ENCODE peak calls at places on chromosome 6, in five cellular contexts. P, N, E, M and I are unnamed samples.

GRCh38 chr6:5676701-5677100 is 330.0 kb downstream of the NRN1 start:
- DNase-seq in E (no peak), M (no peak), P (no peak), N (no peak), I (no peak)

GRCh38 chr6:159212026-159212425 is 42.8 kb downstream of the FNDC1 start:
- DNase-seq in N (no peak), E (no peak), P (no peak), M (no peak), I (no peak)

GRCh38 chr6:156379946-156380707 is 397.1 kb upstream of the ARID1B start:
- DNase-seq in N (no peak), M (peak), P (no peak), E (no peak), I (no peak)

GRCh38 chr6:4243237-4243636 is 107.9 kb upstream of the ECI2 start:
- DNase-seq in M (no peak), N (no peak), E (no peak), P (no peak), I (no peak)

GRCh38 chr6:131383421-131384411 is 189.3 kb upstream of the ARG1 start:
- DNase-seq in P (no peak), M (no peak), E (no peak), N (no peak), I (no peak)

GRCh38 chr6:7389162-7389450 is 436 bp downstream of the CAGE1 start:
- DNase-seq in P (peak), E (no peak), N (no peak), M (no peak), I (no peak)

GRCh38 chr6:122323361-122323760 is 76.1 kb upstream of the HSF2 start:
- DNase-seq in P (no peak), E (no peak), N (no peak), M (no peak), I (no peak)

GRCh38 chr6:150773969-150774368 is 91.5 kb upstream of the MTHFD1L start:
- DNase-seq in E (no peak), M (no peak), P (no peak), N (no peak), I (no peak)

GRCh38 chr6:163943647-163944395 is 529.3 kb downstream of the QKI start:
- DNase-seq in E (no peak), M (no peak), P (no peak), N (no peak), I (no peak)

GRCh38 chr6:42899871-42900270 is 16.0 kb upstream of the PTCRA start:
- DNase-seq in N (no peak), P (no peak), M (peak), E (no peak), I (no peak)

GRCh38 chr6:158026054-158026900 is 44.6 kb downstream of the SYNJ2 start:
- DNase-seq in E (peak), N (peak), M (no peak), P (peak), I (peak)

GRCh38 chr6:132708002-132708401 is 5.9 kb downstream of the VNN1 start:
- DNase-seq in P (no peak), E (no peak), N (no peak), M (no peak), I (no peak)

GRCh38 chr6:147782302-147782701 is 273.8 kb downstream of the SAMD5 start:
- DNase-seq in P (no peak), N (no peak), M (no peak), E (no peak), I (no peak)

GRCh38 chr6:113050010-113050893 is 703.1 kb downstream of the RFPL4B start:
- DNase-seq in P (no peak), E (no peak), N (no peak), M (no peak), I (peak)

GRCh38 chr6:3423439-3424184 is 33.2 kb downstream of the SLC22A23 start:
- DNase-seq in P (no peak), M (no peak), N (no peak), E (no peak), I (no peak)

GRCh38 chr6:14573267-14573666 is 455.7 kb downstream of the CD83 start:
- DNase-seq in N (no peak), M (no peak), P (no peak), E (no peak), I (no peak)

GRCh38 chr6:163841326-163841725 is 426.8 kb downstream of the QKI start:
- DNase-seq in M (no peak), N (no peak), P (no peak), E (no peak), I (no peak)

GRCh38 chr6:90464507-90464906 is 122.4 kb downstream of the MAP3K7 start:
- DNase-seq in M (no peak), N (no peak), E (no peak), P (no peak), I (no peak)

GRCh38 chr6:130161627-130162404 is 60.9 kb downstream of the SAMD3 start:
- DNase-seq in P (no peak), E (no peak), N (no peak), M (no peak), I (no peak)

GRCh38 chr6:19812512-19813119 is 24.6 kb upstream of the ID4 start:
- DNase-seq in N (no peak), P (no peak), M (no peak), E (no peak), I (peak)

GRCh38 chr6:16511048-16511660 is 250.1 kb downstream of the ATXN1 start:
- DNase-seq in M (no peak), E (peak), P (no peak), N (no peak), I (peak)

GRCh38 chr6:107246972-107247615 is 131.8 kb upstream of the BEND3 start:
- DNase-seq in N (no peak), E (no peak), P (no peak), M (no peak), I (peak)

GRCh38 chr6:107652526-107653182 is 162.7 kb downstream of the SOBP start:
- DNase-seq in N (no peak), P (no peak), E (no peak), M (no peak), I (peak)

GRCh38 chr6:129345890-129346289 is 364.1 kb downstream of the ARHGAP18 start:
- DNase-seq in P (no peak), N (peak), E (no peak), M (no peak), I (peak)